ENCODE peak calls at places on chromosome 7, in nine cellular contexts. K is small intestine, Y is cardiac muscle cell, G is tibial nerve, F is psoas muscle, A is neural progenitor cell, B is colonic mucosa, J is PC-9, O is lower lobe of right lung. Z is an unnamed sample.
A peak's percentile ranks its signal among the peaks of the same experiment; 100 is the strongest.

GRCh38 chr7:141227454-141227853 is 153.6 kb downstream of the TMEM178B start:
- DNase-seq in K (no peak), Y (no peak), G (no peak), F (no peak), A (no peak), B (no peak), J (no peak), O (no peak), Z (no peak)

GRCh38 chr7:44322631-44323363 is 2.6 kb downstream of the CAMK2B start:
- DNase-seq in K (no peak), Y (no peak), G (no peak), F (peak; percentile 96), A (no peak), B (no peak), J (no peak), O (no peak), Z (peak; percentile 94)

GRCh38 chr7:83211685-83212084 is 49.0 kb upstream of the PCLO start:
- DNase-seq in K (no peak), Y (no peak), G (no peak), F (no peak), A (no peak), B (no peak), J (no peak), O (no peak), Z (no peak)

GRCh38 chr7:86863452-86863851 is 196.0 kb downstream of the ELAPOR2 start:
- DNase-seq in K (no peak), Y (no peak), G (no peak), F (no peak), A (no peak), B (no peak), J (no peak), O (no peak), Z (no peak)

GRCh38 chr7:139246905-139247304 is 15.9 kb downstream of the UBN2 start:
- DNase-seq in K (no peak), Y (no peak), G (no peak), F (no peak), A (no peak), B (no peak), J (no peak), O (no peak), Z (peak; percentile 72)

GRCh38 chr7:30238721-30239441 is 45.5 kb upstream of the ZNRF2 start:
- DNase-seq in K (peak; percentile 43), Y (peak; percentile 62), G (peak; percentile 35), F (peak; percentile 65), A (no peak), B (peak; percentile 64), J (peak; percentile 76), O (peak; percentile 73), Z (no peak)

GRCh38 chr7:36286241-36286640 is 103.4 kb upstream of the ANLN start:
- DNase-seq in K (no peak), Y (no peak), G (no peak), F (no peak), A (no peak), B (no peak), J (no peak), O (no peak), Z (no peak)

GRCh38 chr7:137771679-137772078 is 75.1 kb downstream of the DGKI start:
- DNase-seq in K (no peak), Y (no peak), G (no peak), F (no peak), A (no peak), B (no peak), J (no peak), O (no peak), Z (no peak)

GRCh38 chr7:27150568-27151340 is 1.6 kb downstream of the HOXA3 start:
- DNase-seq in K (peak; percentile 54), Y (peak; percentile 79), G (no peak), F (peak; percentile 93), A (peak; percentile 91), B (peak; percentile 81), J (peak; percentile 32), O (peak; percentile 82), Z (peak; percentile 78)

GRCh38 chr7:38283809-38284208 is 10.4 kb upstream of the TARP start:
- DNase-seq in K (no peak), Y (no peak), G (no peak), F (no peak), A (no peak), B (no peak), J (no peak), O (no peak), Z (no peak)

GRCh38 chr7:75531359-75531821 is 39.3 kb downstream of the SPDYE5 start:
- DNase-seq in K (no peak), Y (peak; percentile 11), G (no peak), F (peak; percentile 69), A (peak; percentile 62), B (no peak), J (peak; percentile 80), O (no peak), Z (peak; percentile 86)

DNA sequence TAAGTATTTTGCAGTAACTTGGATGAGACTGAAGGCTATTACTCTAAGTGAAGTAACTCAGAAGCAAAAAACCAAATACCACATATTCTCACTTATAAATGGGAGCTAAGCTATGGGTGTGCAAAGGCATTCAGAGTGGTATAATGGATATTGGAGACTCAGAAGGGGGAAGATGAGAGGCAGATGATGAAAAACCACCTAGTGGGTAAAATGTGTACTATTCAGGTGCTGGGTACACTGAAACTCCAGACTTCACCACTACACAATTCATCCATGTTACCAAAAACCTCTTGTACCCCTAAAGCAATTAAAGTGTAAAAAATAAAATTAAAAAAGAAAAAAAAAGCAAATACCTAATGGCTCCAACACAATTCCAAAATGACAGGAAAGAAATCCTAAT is 351.7 kb downstream of the NXPH1 start:
- DNase-seq in K (no peak), Y (no peak), G (no peak), F (no peak), A (no peak), B (no peak), J (no peak), O (no peak), Z (no peak)
- H3K9me3 ChIP-seq in K (no peaks in the 10 kb centered on the region), Y (no peaks in the 10 kb centered on the region), G (no peaks in the 10 kb centered on the region), F (no peaks in the 10 kb centered on the region), A (no peaks in the 10 kb centered on the region), B (no peaks in the 10 kb centered on the region), J (no peaks in the 10 kb centered on the region), O (no peaks in the 10 kb centered on the region), Z (no peaks in the 10 kb centered on the region)

DNA sequence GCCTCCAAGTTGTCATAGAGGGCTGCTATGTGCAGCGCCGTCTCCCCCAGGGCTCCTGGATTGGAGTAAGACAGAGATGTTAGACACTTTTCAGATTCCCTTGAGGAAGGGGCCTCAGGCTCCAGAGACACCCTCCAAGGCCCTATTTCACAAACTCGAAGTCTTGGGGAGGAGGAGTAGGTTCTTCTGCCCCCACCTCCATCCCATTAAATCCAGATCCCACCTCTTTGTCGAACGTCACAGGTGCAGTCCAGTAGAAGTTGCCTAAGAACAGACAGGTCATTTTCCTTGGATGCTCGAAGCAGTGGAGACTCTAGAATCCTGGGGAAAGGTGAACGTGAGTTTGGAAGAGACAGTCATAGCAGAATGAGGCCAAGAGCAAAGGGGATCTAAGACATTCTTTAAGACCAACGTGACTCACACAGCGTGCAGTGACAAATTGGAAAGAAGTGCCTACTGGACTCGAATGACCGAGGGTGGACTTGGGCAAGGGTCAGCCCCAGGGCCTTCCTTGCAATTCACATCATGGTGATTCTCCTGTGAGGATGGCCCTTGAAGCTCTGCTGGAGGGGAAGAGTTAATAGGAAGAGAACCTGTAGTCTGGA is 3.3 kb downstream of the TRPV5 start:
- DNase-seq in K (no peak), Y (no peak), G (no peak), F (no peak), A (no peak), B (no peak), J (no peak), O (no peak), Z (no peak)
- H3K4me1 ChIP-seq in K (no peaks in the 10 kb centered on the region), Y (no peaks in the 10 kb centered on the region), G (no peaks in the 10 kb centered on the region), F (no peaks in the 10 kb centered on the region), A (no peaks in the 10 kb centered on the region), B (no peaks in the 10 kb centered on the region), J (no peaks in the 10 kb centered on the region), O (no peaks in the 10 kb centered on the region), Z (no peaks in the 10 kb centered on the region)

GRCh38 chr7:63028376-63029206 is 970.1 kb upstream of the ZNF722 start:
- DNase-seq in K (no peak), Y (no peak), G (no peak), F (no peak), A (no peak), B (no peak), J (no peak), O (no peak), Z (no peak)

GRCh38 chr7:63025815-63026214 is 972.8 kb upstream of the ZNF722 start:
- DNase-seq in K (no peak), Y (no peak), G (no peak), F (no peak), A (no peak), B (no peak), J (no peak), O (no peak), Z (no peak)

GRCh38 chr7:63029207-63029522 is 969.5 kb upstream of the ZNF722 start:
- DNase-seq in K (no peak), Y (no peak), G (no peak), F (no peak), A (no peak), B (no peak), J (no peak), O (no peak), Z (no peak)

GRCh38 chr7:63024446-63024845 is 974.2 kb upstream of the ZNF722 start:
- DNase-seq in K (no peak), Y (no peak), G (no peak), F (no peak), A (no peak), B (no peak), J (no peak), O (no peak), Z (no peak)

GRCh38 chr7:63027075-63027474 is 971.6 kb upstream of the ZNF722 start:
- DNase-seq in K (no peak), Y (no peak), G (no peak), F (no peak), A (no peak), B (no peak), J (no peak), O (no peak), Z (no peak)
- H3K9me3 ChIP-seq in K (peaks cover 3% of the 10 kb centered on the region), Y (peaks cover 3% of the 10 kb centered on the region), G (no peaks in the 10 kb centered on the region), F (peaks cover under 1% of the 10 kb centered on the region), A (peaks cover 74% of the 10 kb centered on the region), B (no peaks in the 10 kb centered on the region), J (no peaks in the 10 kb centered on the region), O (peaks cover 4% of the 10 kb centered on the region), Z (no peaks in the 10 kb centered on the region)

DNA sequence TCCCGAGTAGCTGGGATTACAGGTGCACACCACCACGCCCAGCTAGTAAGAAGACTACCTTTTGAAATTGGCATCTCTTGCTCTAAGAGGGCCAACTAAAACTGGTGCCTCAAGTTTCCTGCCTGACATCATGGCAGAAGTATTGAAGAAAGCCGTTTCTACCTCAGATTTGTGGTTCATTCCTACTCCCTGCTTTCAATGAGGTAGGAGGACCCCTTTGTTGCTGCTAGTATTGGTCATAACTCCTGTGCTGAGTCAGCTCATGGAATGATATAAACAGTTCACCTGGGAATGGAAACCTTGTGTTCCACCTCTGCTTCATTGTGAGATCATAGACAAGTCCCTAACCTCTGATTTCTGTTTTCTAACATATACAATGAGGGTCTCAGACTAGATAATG is 82.8 kb downstream of the CDK6 start:
- DNase-seq in K (no peak), Y (no peak), G (no peak), F (no peak), A (no peak), B (no peak), J (no peak), O (no peak), Z (no peak)
- H3K4me1 ChIP-seq in K (no peaks in the 10 kb centered on the region), Y (no peaks in the 10 kb centered on the region), G (peaks cover 6% of the 10 kb centered on the region), F (no peaks in the 10 kb centered on the region), A (peaks cover 10% of the 10 kb centered on the region), B (no peaks in the 10 kb centered on the region), J (peaks cover 28% of the 10 kb centered on the region), O (no peaks in the 10 kb centered on the region), Z (no peaks in the 10 kb centered on the region)

Z was measured in gastrocnemius medialis.